ENCODE peak calls at places on chromosomes 1 and 21, in ten cellular contexts. One of them, this sample, is unnamed.
A peak's percentile ranks its signal among the peaks of the same experiment; 100 is the strongest.

GRCh38 chr1:214174508-214175199 is 106.3 kb upstream of the SMYD2 start:
- DNase-seq in transverse colon: no peak
- DNase-seq in IMR-90: no peak
- DNase-seq in heart left ventricle: no peak
- DNase-seq in suprapubic skin: no peak
- DNase-seq in body of pancreas: no peak
- DNase-seq in stomach: no peak
- DNase-seq in right lobe of liver: no peak
- DNase-seq in GM12878: no peak
- DNase-seq in tibial nerve: no peak
- DNase-seq in this sample: no peak

GRCh38 chr1:160607051-160608032 is 28.0 kb upstream of the CD84 start:
- DNase-seq in transverse colon: peak; percentile 55
- DNase-seq in IMR-90: peak; percentile 77
- DNase-seq in heart left ventricle: peak; percentile 38
- DNase-seq in suprapubic skin: no peak
- DNase-seq in body of pancreas: peak; percentile 66
- DNase-seq in stomach: peak; percentile 60
- DNase-seq in right lobe of liver: no peak
- DNase-seq in GM12878: peak; percentile 90
- DNase-seq in tibial nerve: peak; percentile 36
- DNase-seq in this sample: no peak

GRCh38 chr1:208977012-208977411 is 606.5 kb upstream of the CAMK1G start:
- DNase-seq in transverse colon: no peak
- DNase-seq in IMR-90: no peak
- DNase-seq in heart left ventricle: no peak
- DNase-seq in suprapubic skin: no peak
- DNase-seq in body of pancreas: no peak
- DNase-seq in stomach: no peak
- DNase-seq in right lobe of liver: no peak
- DNase-seq in GM12878: no peak
- DNase-seq in tibial nerve: no peak
- DNase-seq in this sample: no peak

GRCh38 chr1:243431591-243431990 is 175.8 kb downstream of the SDCCAG8 start:
- DNase-seq in transverse colon: no peak
- DNase-seq in IMR-90: no peak
- DNase-seq in heart left ventricle: no peak
- DNase-seq in suprapubic skin: no peak
- DNase-seq in body of pancreas: no peak
- DNase-seq in stomach: no peak
- DNase-seq in right lobe of liver: no peak
- DNase-seq in GM12878: no peak
- DNase-seq in tibial nerve: no peak
- DNase-seq in this sample: no peak

GRCh38 chr1:3163356-3163755 is 94.4 kb downstream of the PRDM16 start:
- DNase-seq in transverse colon: no peak
- DNase-seq in IMR-90: no peak
- DNase-seq in heart left ventricle: no peak
- DNase-seq in suprapubic skin: no peak
- DNase-seq in body of pancreas: no peak
- DNase-seq in stomach: no peak
- DNase-seq in right lobe of liver: no peak
- DNase-seq in GM12878: no peak
- DNase-seq in tibial nerve: no peak
- DNase-seq in this sample: no peak

GRCh38 chr1:168227620-168228019 is 1.8 kb downstream of the SFT2D2 start:
- DNase-seq in transverse colon: no peak
- DNase-seq in IMR-90: no peak
- DNase-seq in heart left ventricle: no peak
- DNase-seq in suprapubic skin: no peak
- DNase-seq in body of pancreas: no peak
- DNase-seq in stomach: no peak
- DNase-seq in right lobe of liver: no peak
- DNase-seq in GM12878: no peak
- DNase-seq in tibial nerve: no peak
- DNase-seq in this sample: no peak

GRCh38 chr1:216325336-216325735 is 97.9 kb downstream of the USH2A start:
- DNase-seq in transverse colon: no peak
- DNase-seq in IMR-90: no peak
- DNase-seq in heart left ventricle: no peak
- DNase-seq in suprapubic skin: no peak
- DNase-seq in body of pancreas: no peak
- DNase-seq in stomach: no peak
- DNase-seq in right lobe of liver: no peak
- DNase-seq in GM12878: no peak
- DNase-seq in tibial nerve: no peak
- DNase-seq in this sample: no peak

GRCh38 chr1:154736840-154737239 is 128.9 kb upstream of the ADAR start:
- DNase-seq in transverse colon: no peak
- DNase-seq in IMR-90: peak; percentile 80
- DNase-seq in heart left ventricle: no peak
- DNase-seq in suprapubic skin: no peak
- DNase-seq in body of pancreas: no peak
- DNase-seq in stomach: no peak
- DNase-seq in right lobe of liver: no peak
- DNase-seq in GM12878: no peak
- DNase-seq in tibial nerve: no peak
- DNase-seq in this sample: no peak

GRCh38 chr1:235111107-235111506 is 17.5 kb downstream of the TOMM20 start:
- DNase-seq in transverse colon: no peak
- DNase-seq in IMR-90: no peak
- DNase-seq in heart left ventricle: no peak
- DNase-seq in suprapubic skin: no peak
- DNase-seq in body of pancreas: no peak
- DNase-seq in stomach: no peak
- DNase-seq in right lobe of liver: no peak
- DNase-seq in GM12878: no peak
- DNase-seq in tibial nerve: no peak
- DNase-seq in this sample: no peak

GRCh38 chr21:44965251-44966022 is 25.6 kb downstream of the SLX9 start:
- DNase-seq in transverse colon: no peak
- DNase-seq in IMR-90: peak; percentile 94
- DNase-seq in heart left ventricle: no peak
- DNase-seq in suprapubic skin: no peak
- DNase-seq in body of pancreas: no peak
- DNase-seq in stomach: no peak
- DNase-seq in right lobe of liver: no peak
- DNase-seq in GM12878: no peak
- DNase-seq in tibial nerve: no peak
- DNase-seq in this sample: no peak

GRCh38 chr1:94773296-94773809 is 46.8 kb upstream of the SLC44A3 start:
- DNase-seq in transverse colon: no peak
- DNase-seq in IMR-90: no peak
- DNase-seq in heart left ventricle: no peak
- DNase-seq in suprapubic skin: no peak
- DNase-seq in body of pancreas: no peak
- DNase-seq in stomach: no peak
- DNase-seq in right lobe of liver: no peak
- DNase-seq in GM12878: no peak
- DNase-seq in tibial nerve: no peak
- DNase-seq in this sample: no peak

GRCh38 chr1:6000444-6001288 is 8.4 kb upstream of the NPHP4 start:
- DNase-seq in transverse colon: no peak
- DNase-seq in IMR-90: no peak
- DNase-seq in heart left ventricle: no peak
- DNase-seq in suprapubic skin: peak; percentile 58
- DNase-seq in body of pancreas: peak; percentile 0
- DNase-seq in stomach: no peak
- DNase-seq in right lobe of liver: peak; percentile 35
- DNase-seq in GM12878: no peak
- DNase-seq in tibial nerve: no peak
- DNase-seq in this sample: no peak

GRCh38 chr1:195851804-195852203 is 756.4 kb downstream of the KCNT2 start:
- DNase-seq in transverse colon: no peak
- DNase-seq in IMR-90: peak; percentile 5
- DNase-seq in heart left ventricle: no peak
- DNase-seq in suprapubic skin: no peak
- DNase-seq in body of pancreas: no peak
- DNase-seq in stomach: no peak
- DNase-seq in right lobe of liver: no peak
- DNase-seq in GM12878: no peak
- DNase-seq in tibial nerve: no peak
- DNase-seq in this sample: no peak

GRCh38 chr21:40191616-40192015 is 324.4 kb downstream of the PCP4 start:
- DNase-seq in transverse colon: no peak
- DNase-seq in IMR-90: no peak
- DNase-seq in heart left ventricle: no peak
- DNase-seq in suprapubic skin: no peak
- DNase-seq in body of pancreas: no peak
- DNase-seq in stomach: no peak
- DNase-seq in right lobe of liver: no peak
- DNase-seq in GM12878: no peak
- DNase-seq in tibial nerve: no peak
- DNase-seq in this sample: no peak

GRCh38 chr21:22374218-22374969 is 1376.2 kb downstream of the NCAM2 start:
- DNase-seq in transverse colon: no peak
- DNase-seq in IMR-90: no peak
- DNase-seq in heart left ventricle: no peak
- DNase-seq in suprapubic skin: no peak
- DNase-seq in body of pancreas: peak; percentile 40
- DNase-seq in stomach: no peak
- DNase-seq in right lobe of liver: no peak
- DNase-seq in GM12878: no peak
- DNase-seq in tibial nerve: no peak
- DNase-seq in this sample: no peak

GRCh38 chr1:64856564-64856963 is 109.8 kb downstream of the JAK1 start:
- DNase-seq in transverse colon: peak; percentile 39
- DNase-seq in IMR-90: peak; percentile 15
- DNase-seq in heart left ventricle: no peak
- DNase-seq in suprapubic skin: no peak
- DNase-seq in body of pancreas: peak; percentile 75
- DNase-seq in stomach: no peak
- DNase-seq in right lobe of liver: peak; percentile 73
- DNase-seq in GM12878: no peak
- DNase-seq in tibial nerve: no peak
- DNase-seq in this sample: no peak

GRCh38 chr1:226736908-226737818 is 1.9 kb downstream of the ITPKB start:
- DNase-seq in transverse colon: peak; percentile 39
- DNase-seq in IMR-90: peak; percentile 23
- DNase-seq in heart left ventricle: peak; percentile 41
- DNase-seq in suprapubic skin: no peak
- DNase-seq in body of pancreas: peak; percentile 39
- DNase-seq in stomach: peak; percentile 47
- DNase-seq in right lobe of liver: peak; percentile 67
- DNase-seq in GM12878: no peak
- DNase-seq in tibial nerve: no peak
- DNase-seq in this sample: peak; percentile 36
- TF ChIP-seq POLR2A in transverse colon: no peak
- TF ChIP-seq POLR2A in IMR-90: no peak
- TF ChIP-seq POLR2A in heart left ventricle: no peak
- TF ChIP-seq POLR2A in suprapubic skin: no peak
- TF ChIP-seq POLR2A in body of pancreas: no peak
- TF ChIP-seq POLR2A in stomach: no peak
- TF ChIP-seq POLR2A in right lobe of liver: no peak
- TF ChIP-seq POLR2A in GM12878: no peak
- TF ChIP-seq POLR2A in tibial nerve: peak; percentile 47
- TF ChIP-seq POLR2A in this sample: no peak

DNA sequence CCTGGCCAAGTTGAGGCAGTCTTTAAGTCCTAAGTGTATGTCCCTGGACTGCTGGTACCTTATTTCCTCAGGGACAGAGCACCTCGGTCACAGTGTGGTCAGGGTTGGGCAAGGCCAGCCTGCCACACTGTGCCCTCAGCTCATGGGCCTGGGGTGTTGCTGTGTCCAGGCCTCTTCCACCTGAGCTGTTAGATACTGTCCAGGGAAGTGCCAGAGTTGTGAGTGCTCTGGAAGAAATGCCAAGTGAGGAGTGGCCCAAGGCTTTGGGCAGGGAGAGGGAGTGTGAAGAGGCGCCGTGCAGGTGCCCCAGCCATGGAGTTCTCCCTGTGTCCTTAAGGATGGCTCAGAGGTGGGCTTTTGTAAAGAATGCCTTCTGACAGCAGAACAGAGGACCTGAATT is 15.3 kb downstream of the URB2 start:
- DNase-seq in transverse colon: no peak
- DNase-seq in IMR-90: no peak
- DNase-seq in heart left ventricle: no peak
- DNase-seq in suprapubic skin: peak; percentile 37
- DNase-seq in body of pancreas: no peak
- DNase-seq in stomach: no peak
- DNase-seq in right lobe of liver: no peak
- DNase-seq in GM12878: no peak
- DNase-seq in tibial nerve: no peak
- DNase-seq in this sample: no peak
- H3K36me3 ChIP-seq in transverse colon: peaks cover 8% of the 10 kb centered on the region
- H3K36me3 ChIP-seq in IMR-90: peaks cover 31% of the 10 kb centered on the region
- H3K36me3 ChIP-seq in heart left ventricle: peaks cover 51% of the 10 kb centered on the region
- H3K36me3 ChIP-seq in suprapubic skin: peaks cover 62% of the 10 kb centered on the region
- H3K36me3 ChIP-seq in body of pancreas: peaks cover 12% of the 10 kb centered on the region
- H3K36me3 ChIP-seq in stomach: peaks cover 68% of the 10 kb centered on the region
- H3K36me3 ChIP-seq in right lobe of liver: peaks cover 16% of the 10 kb centered on the region
- H3K36me3 ChIP-seq in GM12878: peaks cover 23% of the 10 kb centered on the region
- H3K36me3 ChIP-seq in tibial nerve: peaks cover 80% of the 10 kb centered on the region
- H3K36me3 ChIP-seq in this sample: no peaks in the 10 kb centered on the region

GRCh38 chr1:211620097-211620496 is 41.1 kb upstream of the SLC30A1 start:
- DNase-seq in transverse colon: no peak
- DNase-seq in IMR-90: no peak
- DNase-seq in heart left ventricle: no peak
- DNase-seq in suprapubic skin: no peak
- DNase-seq in body of pancreas: no peak
- DNase-seq in stomach: no peak
- DNase-seq in right lobe of liver: no peak
- DNase-seq in GM12878: no peak
- DNase-seq in tibial nerve: no peak
- DNase-seq in this sample: no peak
- H3K27ac ChIP-seq in transverse colon: no peak overlapping the region
- H3K27ac ChIP-seq in IMR-90: no peak overlapping the region
- H3K27ac ChIP-seq in heart left ventricle: no peak overlapping the region
- H3K27ac ChIP-seq in suprapubic skin: no peak overlapping the region
- H3K27ac ChIP-seq in body of pancreas: no peak overlapping the region
- H3K27ac ChIP-seq in stomach: no peak overlapping the region
- H3K27ac ChIP-seq in right lobe of liver: no peak overlapping the region
- H3K27ac ChIP-seq in GM12878: no peak overlapping the region
- H3K27ac ChIP-seq in tibial nerve: no peak overlapping the region
- H3K27ac ChIP-seq in this sample: no peak overlapping the region

DNA sequence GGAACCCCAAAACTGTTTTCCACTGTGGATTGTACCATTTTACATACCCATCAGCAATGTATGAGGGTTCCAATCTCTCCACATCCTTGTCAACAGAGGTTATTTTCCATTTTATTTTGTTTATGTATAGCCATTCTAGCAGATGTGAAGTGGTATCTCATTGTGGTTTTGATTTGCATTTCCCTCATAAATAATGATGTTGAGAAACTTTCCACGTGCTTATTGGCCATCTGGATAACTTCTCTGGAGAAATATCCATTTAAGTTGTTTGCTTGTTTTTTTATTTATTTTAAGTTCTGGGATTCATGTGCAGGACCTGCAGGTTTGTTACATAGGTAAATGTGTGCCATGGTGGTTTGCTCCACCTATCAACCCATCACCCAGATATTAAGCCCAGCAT is 280.2 kb upstream of the USP25 start:
- DNase-seq in transverse colon: no peak
- DNase-seq in IMR-90: no peak
- DNase-seq in heart left ventricle: no peak
- DNase-seq in suprapubic skin: no peak
- DNase-seq in body of pancreas: no peak
- DNase-seq in stomach: no peak
- DNase-seq in right lobe of liver: no peak
- DNase-seq in GM12878: no peak
- DNase-seq in tibial nerve: no peak
- DNase-seq in this sample: no peak
- TF ChIP-seq POLR2A in transverse colon: no peak
- TF ChIP-seq POLR2A in IMR-90: no peak
- TF ChIP-seq POLR2A in heart left ventricle: no peak
- TF ChIP-seq POLR2A in suprapubic skin: no peak
- TF ChIP-seq POLR2A in body of pancreas: no peak
- TF ChIP-seq POLR2A in stomach: no peak
- TF ChIP-seq POLR2A in right lobe of liver: no peak
- TF ChIP-seq POLR2A in GM12878: no peak
- TF ChIP-seq POLR2A in tibial nerve: no peak
- TF ChIP-seq POLR2A in this sample: no peak

GRCh38 chr1:26429741-26430140 is 2.4 kb upstream of the DHDDS start:
- DNase-seq in transverse colon: no peak
- DNase-seq in IMR-90: no peak
- DNase-seq in heart left ventricle: no peak
- DNase-seq in suprapubic skin: no peak
- DNase-seq in body of pancreas: no peak
- DNase-seq in stomach: no peak
- DNase-seq in right lobe of liver: no peak
- DNase-seq in GM12878: no peak
- DNase-seq in tibial nerve: no peak
- DNase-seq in this sample: no peak
- H3K36me3 ChIP-seq in transverse colon: no peaks in the 10 kb centered on the region
- H3K36me3 ChIP-seq in IMR-90: peaks cover 4% of the 10 kb centered on the region
- H3K36me3 ChIP-seq in heart left ventricle: no peaks in the 10 kb centered on the region
- H3K36me3 ChIP-seq in suprapubic skin: no peaks in the 10 kb centered on the region
- H3K36me3 ChIP-seq in body of pancreas: no peaks in the 10 kb centered on the region
- H3K36me3 ChIP-seq in stomach: peaks cover 8% of the 10 kb centered on the region
- H3K36me3 ChIP-seq in right lobe of liver: no peaks in the 10 kb centered on the region
- H3K36me3 ChIP-seq in GM12878: no peaks in the 10 kb centered on the region
- H3K36me3 ChIP-seq in tibial nerve: peaks cover 6% of the 10 kb centered on the region
- H3K36me3 ChIP-seq in this sample: no peaks in the 10 kb centered on the region

This sample was measured in ovary.